ENCODE peak calls at places on chromosomes 11 and 22, in six cellular contexts. K is activated T-helper 1 cell treated with Interleukin-2 at 50 U/mL for 16 hours, I is tibial nerve, G is left ventricle myocardium inferior, T is RWPE1, R is testis. S is an unnamed sample.

GRCh38 chr11:118045191-118045590 is 31.7 kb upstream of the TMPRSS4 start:
- DNase-seq in K (no peak), I (no peak), T (no peak), R (no peak), G (no peak), S (no peak)

GRCh38 chr22:20011993-20012740 is 4.5 kb downstream of the ARVCF start:
- DNase-seq in K (no peak), I (no peak), R (no peak), G (no peak), T (no peak), S (no peak)

GRCh38 chr22:26894766-26895485 is 237.5 kb downstream of the MIAT start:
- DNase-seq in G (no peak), T (peak), K (no peak), R (no peak), I (no peak), S (no peak)

GRCh38 chr22:26273011-26273675 is 103.9 kb downstream of the SEZ6L start:
- DNase-seq in I (no peak), T (no peak), G (no peak), R (no peak), K (no peak), S (no peak)

GRCh38 chr22:37983860-37984791 is at the start of gene SOX10:
- DNase-seq in I (peak), K (no peak), G (no peak), R (no peak), T (no peak), S (no peak)

GRCh38 chr11:10181811-10182210 is 112.2 kb downstream of the SBF2 start:
- DNase-seq in T (peak), I (no peak), K (no peak), R (no peak), G (no peak), S (no peak)

GRCh38 chr22:27952091-27952490 is 33.0 kb upstream of the PITPNB start:
- DNase-seq in I (no peak), K (no peak), G (no peak), R (no peak), T (no peak), S (no peak)

GRCh38 chr22:32880906-32881596 is 79.5 kb downstream of the TIMP3 start:
- DNase-seq in G (peak), I (no peak), R (peak), T (no peak), K (no peak), S (no peak)

GRCh38 chr11:35483131-35483800 is 42.1 kb downstream of the PAMR1 start:
- DNase-seq in T (no peak), I (no peak), R (no peak), G (no peak), K (no peak), S (no peak)

GRCh38 chr11:118565062-118565461 is 669 bp downstream of the IFT46 start:
- DNase-seq in G (peak), K (no peak), R (peak), I (no peak), T (peak), S (no peak)

GRCh38 chr11:106999203-106999602 is 19.1 kb downstream of the GUCY1A2 start:
- DNase-seq in T (no peak), G (no peak), R (no peak), I (no peak), K (no peak), S (no peak)

GRCh38 chr11:132158091-132158490 is 787.7 kb downstream of the NTM start:
- DNase-seq in R (no peak), T (peak), I (no peak), G (no peak), K (no peak), S (no peak)

GRCh38 chr22:35352214-35353111 is 28.4 kb upstream of the HMOX1 start:
- DNase-seq in T (no peak), K (no peak), G (peak), I (peak), R (peak), S (peak)

GRCh38 chr11:27524155-27524554 is 17.6 kb upstream of the LIN7C start:
- DNase-seq in K (no peak), T (peak), R (no peak), G (no peak), I (no peak), S (no peak)

GRCh38 chr11:62352355-62353336 is 15.4 kb downstream of the ASRGL1 start:
- DNase-seq in T (no peak), G (no peak), I (no peak), R (no peak), K (no peak), S (no peak)

GRCh38 chr11:134270250-134270714 is 5.9 kb upstream of the GLB1L3 start:
- DNase-seq in I (no peak), G (no peak), T (no peak), K (no peak), R (no peak), S (no peak)

GRCh38 chr11:132033051-132033450 is 662.6 kb downstream of the NTM start:
- DNase-seq in G (no peak), R (no peak), I (no peak), T (no peak), K (no peak), S (no peak)

GRCh38 chr11:70082829-70083228 is 4.7 kb downstream of the ANO1 start:
- DNase-seq in G (no peak), R (no peak), T (no peak), I (no peak), K (no peak), S (no peak)

GRCh38 chr11:133821776-133822175 is 23.5 kb downstream of the SPATA19 start:
- DNase-seq in I (no peak), T (no peak), R (peak), G (peak), K (no peak), S (no peak)

GRCh38 chr11:67542971-67543370 is 19.7 kb upstream of the CABP2 start:
- DNase-seq in R (no peak), T (no peak), K (no peak), I (no peak), G (no peak), S (no peak)

GRCh38 chr22:20858615-20859416 is at the start of the genes PI4KA and SNAP29:
- DNase-seq in K (peak), G (peak), R (peak), I (peak), T (peak), S (peak)

GRCh38 chr11:82355313-82355823 is 378.3 kb downstream of the FAM181B start:
- DNase-seq in R (no peak), T (no peak), I (no peak), G (no peak), K (no peak), S (no peak)

GRCh38 chr22:30127749-30128166 is 47.5 kb downstream of the HORMAD2 start:
- DNase-seq in G (no peak), I (no peak), K (no peak), R (no peak), T (no peak), S (no peak)

GRCh38 chr11:66569076-66569475 is 670 bp upstream of the CTSF start:
- DNase-seq in G (no peak), K (no peak), R (no peak), T (no peak), I (no peak), S (no peak)

GRCh38 chr22:48758905-48759875 is 1068.5 kb downstream of the BRD1 start:
- DNase-seq in I (peak), T (no peak), R (peak), G (no peak), K (no peak), S (peak)

S was measured in suprapubic skin.